ENCODE peak calls at places on chromosome 13, in four cellular contexts. One of them, this sample, is unnamed.

GRCh38 chr13:73061478-73062275 is 2.9 kb downstream of the KLF5 start:
- DNase-seq in K562: no peak
- DNase-seq in GM12878: no peak
- DNase-seq in HepG2: no peak
- DNase-seq in this sample: no peak

GRCh38 chr13:91716436-91717065 is 318.1 kb downstream of the GPC5 start:
- DNase-seq in K562: no peak
- DNase-seq in GM12878: no peak
- DNase-seq in HepG2: no peak
- DNase-seq in this sample: no peak

GRCh38 chr13:60754211-60754610 is 357.2 kb downstream of the TDRD3 start:
- DNase-seq in K562: no peak
- DNase-seq in GM12878: no peak
- DNase-seq in HepG2: no peak
- DNase-seq in this sample: no peak

GRCh38 chr13:97264663-97265062 is 42.5 kb downstream of the MBNL2 start:
- DNase-seq in K562: no peak
- DNase-seq in GM12878: no peak
- DNase-seq in HepG2: no peak
- DNase-seq in this sample: no peak

GRCh38 chr13:84651288-84651687 is 769.0 kb upstream of the SLITRK1 start:
- DNase-seq in K562: no peak
- DNase-seq in GM12878: no peak
- DNase-seq in HepG2: peak; percentile 33
- DNase-seq in this sample: no peak

GRCh38 chr13:76472916-76473315 is 413.3 kb downstream of the KCTD12 start:
- DNase-seq in K562: no peak
- DNase-seq in GM12878: no peak
- DNase-seq in HepG2: no peak
- DNase-seq in this sample: no peak

GRCh38 chr13:21176195-21176981 is at the start of the genes MRPL57 and SKA3:
- DNase-seq in K562: peak; percentile 93
- DNase-seq in GM12878: peak; percentile 79
- DNase-seq in HepG2: peak; percentile 89
- DNase-seq in this sample: peak; percentile 89

GRCh38 chr13:27038323-27038722 is 133.3 kb downstream of the USP12 start:
- DNase-seq in K562: no peak
- DNase-seq in GM12878: no peak
- DNase-seq in HepG2: no peak
- DNase-seq in this sample: no peak

GRCh38 chr13:43245374-43245964 is 222.1 kb downstream of the DNAJC15 start:
- DNase-seq in K562: no peak
- DNase-seq in GM12878: no peak
- DNase-seq in HepG2: no peak
- DNase-seq in this sample: no peak

GRCh38 chr13:79393564-79394249 is 12.3 kb downstream of the RBM26 start:
- DNase-seq in K562: peak; percentile 45
- DNase-seq in GM12878: no peak
- DNase-seq in HepG2: peak; percentile 93
- DNase-seq in this sample: peak; percentile 62

GRCh38 chr13:50361282-50361681 is 346.0 kb downstream of the KCNRG start:
- DNase-seq in K562: no peak
- DNase-seq in GM12878: no peak
- DNase-seq in HepG2: no peak
- DNase-seq in this sample: no peak

GRCh38 chr13:98853791-98854191 is 101.3 kb upstream of the SLC15A1 start:
- DNase-seq in K562: no peak
- DNase-seq in GM12878: peak; percentile 80
- DNase-seq in HepG2: no peak
- DNase-seq in this sample: no peak

GRCh38 chr13:98873377-98874028 is 104.4 kb downstream of the DOCK9 start:
- DNase-seq in K562: no peak
- DNase-seq in GM12878: no peak
- DNase-seq in HepG2: no peak
- DNase-seq in this sample: no peak

GRCh38 chr13:41610426-41610825 is 153.1 kb downstream of the RGCC start:
- DNase-seq in K562: no peak
- DNase-seq in GM12878: no peak
- DNase-seq in HepG2: peak; percentile 66
- DNase-seq in this sample: no peak

GRCh38 chr13:32253911-32254399 is 61.2 kb downstream of the ZAR1L start:
- DNase-seq in K562: no peak
- DNase-seq in GM12878: no peak
- DNase-seq in HepG2: no peak
- DNase-seq in this sample: no peak

GRCh38 chr13:77719128-77719527 is 21.6 kb downstream of the SLAIN1 start:
- DNase-seq in K562: no peak
- DNase-seq in GM12878: no peak
- DNase-seq in HepG2: no peak
- DNase-seq in this sample: no peak

GRCh38 chr13:60351326-60351725 is 45.7 kb upstream of the TDRD3 start:
- DNase-seq in K562: no peak
- DNase-seq in GM12878: no peak
- DNase-seq in HepG2: no peak
- DNase-seq in this sample: no peak

GRCh38 chr13:44703371-44703770 is 127.2 kb upstream of the TSC22D1 start:
- DNase-seq in K562: no peak
- DNase-seq in GM12878: no peak
- DNase-seq in HepG2: no peak
- DNase-seq in this sample: no peak

GRCh38 chr13:86945596-86945995 is 725.6 kb upstream of the SLITRK5 start:
- DNase-seq in K562: no peak
- DNase-seq in GM12878: no peak
- DNase-seq in HepG2: no peak
- DNase-seq in this sample: no peak

DNA sequence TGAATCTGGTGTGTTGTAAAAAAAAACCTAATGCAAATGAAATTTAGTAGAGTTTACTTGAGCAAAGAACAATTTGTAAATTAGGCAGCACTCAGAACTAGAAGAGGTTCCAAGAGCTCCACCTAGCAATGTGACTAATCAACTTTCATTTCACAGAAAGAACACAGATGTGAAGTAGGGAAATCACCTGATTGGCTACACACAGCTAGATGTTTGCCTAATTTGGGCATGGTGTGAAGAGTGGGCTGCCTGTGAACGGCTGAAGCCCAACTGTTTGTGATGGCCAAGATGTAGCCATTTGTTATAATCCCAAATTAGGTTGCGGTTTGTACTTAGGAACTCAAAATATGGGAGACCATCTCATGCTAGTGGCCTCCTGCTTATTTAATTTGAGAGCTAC is 724.4 kb upstream of the SLITRK5 start:
- DNase-seq in K562: no peak
- DNase-seq in GM12878: no peak
- DNase-seq in HepG2: no peak
- DNase-seq in this sample: peak; percentile 20
- TF ChIP-seq FOXK2 in K562: no peak
- TF ChIP-seq FOXK2 in GM12878: no peak
- TF ChIP-seq FOXK2 in HepG2: no peak
- TF ChIP-seq FOXK2 in this sample: no peak

GRCh38 chr13:111488466-111489132 is 168.2 kb downstream of the TEX29 start:
- DNase-seq in K562: no peak
- DNase-seq in GM12878: no peak
- DNase-seq in HepG2: no peak
- DNase-seq in this sample: no peak
- TF ChIP-seq FOXK2 in K562: no peak
- TF ChIP-seq FOXK2 in GM12878: no peak
- TF ChIP-seq FOXK2 in HepG2: no peak
- TF ChIP-seq FOXK2 in this sample: no peak

DNA sequence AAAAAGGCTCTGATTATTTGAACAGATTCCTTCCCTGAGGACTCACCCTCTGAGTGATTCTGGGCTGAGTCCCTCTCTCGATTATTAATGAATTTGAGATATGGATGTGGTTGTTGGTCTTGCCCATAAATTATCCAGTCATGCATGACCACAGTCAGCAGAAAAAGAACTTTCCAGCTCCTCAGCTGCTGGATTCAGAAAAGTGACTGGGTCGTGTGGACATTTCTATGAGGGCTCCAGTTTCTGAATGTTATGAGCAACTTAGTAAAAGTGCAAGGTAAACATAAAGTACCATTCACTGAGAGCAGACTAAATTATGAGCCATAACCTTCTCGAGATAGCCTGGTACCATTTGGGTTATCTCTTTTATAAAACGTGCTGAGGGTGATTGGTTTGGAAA is 100.1 kb upstream of the CLDN10 start:
- DNase-seq in K562: no peak
- DNase-seq in GM12878: no peak
- DNase-seq in HepG2: no peak
- DNase-seq in this sample: no peak
- TF ChIP-seq FOXK2 in K562: no peak
- TF ChIP-seq FOXK2 in GM12878: no peak
- TF ChIP-seq FOXK2 in HepG2: no peak
- TF ChIP-seq FOXK2 in this sample: no peak

DNA sequence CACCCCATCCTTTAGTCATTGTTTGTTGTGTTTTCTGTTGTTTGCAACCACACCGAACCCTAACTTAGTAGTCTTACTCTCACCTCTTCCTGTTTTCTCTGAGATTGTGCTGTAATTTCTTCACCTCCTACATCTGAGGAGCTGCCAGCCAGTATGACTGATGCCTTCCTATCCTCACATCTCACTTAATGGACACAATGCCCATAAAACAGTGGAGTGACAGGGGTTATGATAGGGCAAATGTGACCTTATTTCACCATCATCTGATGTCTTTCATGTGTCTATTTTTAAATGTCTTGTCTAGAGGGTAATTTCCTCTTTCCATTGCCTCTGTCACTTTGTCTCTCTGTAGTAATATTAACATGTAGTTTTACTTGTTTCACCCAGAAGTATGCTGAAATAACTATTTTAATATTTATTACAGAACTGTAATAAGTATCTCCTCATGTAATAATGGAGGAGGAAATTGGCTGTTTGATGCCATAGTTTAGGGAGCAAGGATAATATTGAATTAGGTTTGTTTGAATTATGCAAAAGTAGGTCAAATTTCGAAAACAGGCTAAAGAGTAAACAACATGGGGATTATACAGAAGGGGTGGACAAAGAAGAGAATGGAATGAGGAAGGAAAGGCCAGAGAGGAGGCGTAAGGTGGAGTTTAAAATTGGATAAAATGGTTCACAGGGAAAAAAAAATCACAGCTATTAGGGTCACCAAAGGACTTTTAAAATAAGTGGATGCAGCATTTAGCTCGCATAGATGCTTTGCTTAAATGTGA is 103.5 kb upstream of the SPRY2 start:
- DNase-seq in K562: no peak
- DNase-seq in GM12878: no peak
- DNase-seq in HepG2: no peak
- DNase-seq in this sample: no peak
- TF ChIP-seq FOXK2 in K562: no peak
- TF ChIP-seq FOXK2 in GM12878: no peak
- TF ChIP-seq FOXK2 in HepG2: no peak
- TF ChIP-seq FOXK2 in this sample: no peak

DNA sequence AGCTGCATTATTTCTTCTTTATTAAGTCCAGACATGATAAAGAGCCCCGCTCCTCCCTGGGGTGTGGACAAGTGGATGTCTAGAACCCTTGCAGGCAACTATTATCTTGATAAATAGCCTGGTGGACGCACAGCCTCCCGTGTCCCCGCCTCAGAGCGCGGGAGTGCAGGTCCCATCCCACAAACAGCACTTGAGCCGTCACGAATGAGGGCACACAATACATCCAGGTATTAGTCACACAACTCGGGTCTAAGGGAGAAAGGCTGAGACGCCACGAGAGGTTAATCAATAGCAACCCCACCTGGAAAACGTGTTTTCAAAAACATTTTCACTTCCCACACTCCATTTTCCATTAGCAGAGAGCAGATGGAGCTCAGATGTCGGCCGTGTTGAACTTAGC is 213.2 kb upstream of the SOX1 start:
- DNase-seq in K562: no peak
- DNase-seq in GM12878: no peak
- DNase-seq in HepG2: no peak
- DNase-seq in this sample: no peak
- TF ChIP-seq FOXK2 in K562: no peak
- TF ChIP-seq FOXK2 in GM12878: no peak
- TF ChIP-seq FOXK2 in HepG2: no peak
- TF ChIP-seq FOXK2 in this sample: no peak

This sample was measured in HEK293T.